ENCODE peak calls at places on chromosomes 7 and 10, in five cellular contexts. M is neural progenitor cell, I is cardiac fibroblast, W is aorta, R is posterior cingulate gyrus. Y is an unnamed sample.

GRCh38 chr7:46129831-46130230 is 208.8 kb upstream of the IGFBP3 start:
- DNase-seq in R (no peak), I (peak), W (no peak), M (no peak), Y (no peak)

GRCh38 chr7:80505900-80506500 is 5.9 kb downstream of the GNAT3 start:
- DNase-seq in W (no peak), I (no peak), M (no peak), R (no peak), Y (no peak)

GRCh38 chr7:107044347-107045194 is at the start of gene PRKAR2B:
- DNase-seq in I (peak), W (peak), M (peak), R (peak), Y (peak)

GRCh38 chr7:130118801-130119200 is 48.5 kb downstream of the KLHDC10 start:
- DNase-seq in R (no peak), W (no peak), I (no peak), M (no peak), Y (no peak)

GRCh38 chr10:32961343-32961891 is 3.4 kb upstream of the ITGB1 start:
- DNase-seq in I (peak), W (no peak), M (no peak), R (no peak), Y (no peak)

GRCh38 chr10:109933984-109934565 is 10.8 kb upstream of the XPNPEP1 start:
- DNase-seq in W (no peak), I (no peak), R (no peak), M (no peak), Y (no peak)

GRCh38 chr10:92490387-92490786 is 83.5 kb downstream of the IDE start:
- DNase-seq in R (no peak), W (no peak), M (no peak), I (peak), Y (no peak)

GRCh38 chr7:37052673-37053072 is 328.4 kb upstream of the AOAH start:
- DNase-seq in I (no peak), R (no peak), M (peak), W (no peak), Y (no peak)

GRCh38 chr7:29564455-29565185 is 985 bp downstream of the PRR15 start:
- DNase-seq in I (peak), M (peak), W (peak), R (peak), Y (peak)

GRCh38 chr7:4768597-4769569 is 6.5 kb upstream of the AP5Z1 start:
- DNase-seq in M (no peak), W (no peak), I (no peak), R (peak), Y (no peak)

GRCh38 chr7:157926107-157926506 is 589.3 kb downstream of the DNAJB6 start:
- DNase-seq in I (no peak), W (no peak), M (no peak), R (peak), Y (no peak)

GRCh38 chr7:47534322-47535032 is 47.4 kb downstream of the TNS3 start:
- DNase-seq in I (no peak), W (no peak), M (peak), R (no peak), Y (peak)

GRCh38 chr7:69225544-69225943 is 372.7 kb upstream of the AUTS2 start:
- DNase-seq in I (no peak), M (no peak), R (no peak), W (no peak), Y (no peak)

GRCh38 chr7:108604685-108605077 is 35.0 kb downstream of the DNAJB9 start:
- DNase-seq in M (no peak), R (no peak), I (no peak), W (no peak), Y (no peak)

GRCh38 chr7:128431221-128431620 is 21.4 kb upstream of the IMPDH1 start:
- DNase-seq in R (no peak), M (peak), I (peak), W (no peak), Y (peak)

GRCh38 chr7:129225206-129225930 is 538 bp downstream of the AHCYL2 start:
- DNase-seq in R (peak), W (peak), M (peak), I (peak), Y (peak)

GRCh38 chr10:129224065-129224464 is 243.0 kb upstream of the MGMT start:
- DNase-seq in M (no peak), I (no peak), R (no peak), W (no peak), Y (no peak)

GRCh38 chr10:103861501-103861900 is 6.1 kb upstream of the SH3PXD2A start:
- DNase-seq in W (no peak), M (no peak), R (no peak), I (peak), Y (peak)

GRCh38 chr10:75229961-75230360 is 5.8 kb downstream of the COMTD1 start:
- DNase-seq in R (no peak), W (no peak), M (no peak), I (peak), Y (no peak)

GRCh38 chr7:117041822-117042221 is 88.5 kb downstream of the ST7 start:
- DNase-seq in R (no peak), M (no peak), I (no peak), W (no peak), Y (no peak)

GRCh38 chr10:92181575-92181974 is 109.3 kb downstream of the CPEB3 start:
- DNase-seq in W (no peak), R (no peak), M (no peak), I (peak), Y (no peak)

GRCh38 chr10:80684217-80684616 is 146.5 kb downstream of the SH2D4B start:
- DNase-seq in I (peak), M (no peak), R (no peak), W (no peak), Y (no peak)

GRCh38 chr10:117454502-117454901 is 79.3 kb upstream of the PDZD8 start:
- DNase-seq in W (no peak), M (no peak), I (peak), R (no peak), Y (peak)

GRCh38 chr10:75097666-75098285 is 13.7 kb upstream of the SAMD8 start:
- DNase-seq in R (no peak), M (peak), I (peak), W (no peak), Y (peak)

GRCh38 chr7:37540917-37541316 is 92.3 kb upstream of the ELMO1 start:
- DNase-seq in M (no peak), I (no peak), R (no peak), W (no peak), Y (no peak)

GRCh38 chr7:916291-916941 is 38.1 kb downstream of the ADAP1 start:
- DNase-seq in R (peak), I (no peak), M (no peak), W (peak), Y (no peak)

GRCh38 chr7:134927076-134927475 is 59.2 kb upstream of the AGBL3 start:
- DNase-seq in I (no peak), M (no peak), W (no peak), R (no peak), Y (peak)

GRCh38 chr7:128137096-128137655 is 103.9 kb upstream of the LEP start:
- DNase-seq in W (no peak), M (no peak), R (no peak), I (peak), Y (peak)

GRCh38 chr7:51246258-51247245 is 70.1 kb downstream of the COBL start:
- DNase-seq in I (no peak), R (peak), W (no peak), M (no peak), Y (no peak)

GRCh38 chr10:20503186-20503585 is 393.9 kb downstream of the NEBL start:
- DNase-seq in W (no peak), M (no peak), I (no peak), R (no peak), Y (no peak)

GRCh38 chr10:6838118-6838517 is 258.0 kb upstream of the PRKCQ start:
- DNase-seq in R (no peak), I (no peak), W (no peak), M (no peak), Y (no peak)